ENCODE peak calls at places on chromosome 2, in ten cellular contexts. One of them, this sample, is unnamed.

GRCh38 chr2:207008105-207008990 is 69.0 kb downstream of the CPO start:
- DNase-seq in A172: peak
- DNase-seq in AG08395: peak
- DNase-seq in SW480: no peak
- DNase-seq in SJSA1: peak
- DNase-seq in HAP-1: peak
- DNase-seq in HFF-Myc: no peak
- DNase-seq in Right ventricle myocardium superior: no peak
- DNase-seq in epithelial cell of esophagus: peak
- DNase-seq in stimulated activated CD4-positive, alpha-beta T cell treated with anti-CD3 and anti-CD28 coated beads, Interleukin-15, amount 100 ng/mL, for 1 hour: no peak
- DNase-seq in this sample: no peak

GRCh38 chr2:67694464-67694863 is 297.3 kb downstream of the ETAA1 start:
- DNase-seq in A172: no peak
- DNase-seq in AG08395: no peak
- DNase-seq in SW480: no peak
- DNase-seq in SJSA1: no peak
- DNase-seq in HAP-1: no peak
- DNase-seq in HFF-Myc: no peak
- DNase-seq in Right ventricle myocardium superior: no peak
- DNase-seq in epithelial cell of esophagus: peak
- DNase-seq in stimulated activated CD4-positive, alpha-beta T cell treated with anti-CD3 and anti-CD28 coated beads, Interleukin-15, amount 100 ng/mL, for 1 hour: no peak
- DNase-seq in this sample: no peak

GRCh38 chr2:85132834-85133637 is at the start of gene TCF7L1:
- DNase-seq in A172: peak
- DNase-seq in AG08395: peak
- DNase-seq in SW480: peak
- DNase-seq in SJSA1: peak
- DNase-seq in HAP-1: peak
- DNase-seq in HFF-Myc: peak
- DNase-seq in Right ventricle myocardium superior: peak
- DNase-seq in epithelial cell of esophagus: peak
- DNase-seq in stimulated activated CD4-positive, alpha-beta T cell treated with anti-CD3 and anti-CD28 coated beads, Interleukin-15, amount 100 ng/mL, for 1 hour: no peak
- DNase-seq in this sample: peak

GRCh38 chr2:135183822-135184221 is 131.7 kb downstream of the RAB3GAP1 start:
- DNase-seq in A172: no peak
- DNase-seq in AG08395: no peak
- DNase-seq in SW480: no peak
- DNase-seq in SJSA1: no peak
- DNase-seq in HAP-1: no peak
- DNase-seq in HFF-Myc: no peak
- DNase-seq in Right ventricle myocardium superior: no peak
- DNase-seq in epithelial cell of esophagus: peak
- DNase-seq in stimulated activated CD4-positive, alpha-beta T cell treated with anti-CD3 and anti-CD28 coated beads, Interleukin-15, amount 100 ng/mL, for 1 hour: no peak
- DNase-seq in this sample: no peak

GRCh38 chr2:40487592-40487991 is 35.7 kb upstream of the SLC8A1 start:
- DNase-seq in A172: no peak
- DNase-seq in AG08395: no peak
- DNase-seq in SW480: no peak
- DNase-seq in SJSA1: no peak
- DNase-seq in HAP-1: no peak
- DNase-seq in HFF-Myc: no peak
- DNase-seq in Right ventricle myocardium superior: no peak
- DNase-seq in epithelial cell of esophagus: no peak
- DNase-seq in stimulated activated CD4-positive, alpha-beta T cell treated with anti-CD3 and anti-CD28 coated beads, Interleukin-15, amount 100 ng/mL, for 1 hour: no peak
- DNase-seq in this sample: no peak

GRCh38 chr2:190809876-190810525 is 70.6 kb upstream of the GLS start:
- DNase-seq in A172: no peak
- DNase-seq in AG08395: no peak
- DNase-seq in SW480: no peak
- DNase-seq in SJSA1: no peak
- DNase-seq in HAP-1: no peak
- DNase-seq in HFF-Myc: no peak
- DNase-seq in Right ventricle myocardium superior: no peak
- DNase-seq in epithelial cell of esophagus: peak
- DNase-seq in stimulated activated CD4-positive, alpha-beta T cell treated with anti-CD3 and anti-CD28 coated beads, Interleukin-15, amount 100 ng/mL, for 1 hour: no peak
- DNase-seq in this sample: no peak

GRCh38 chr2:230164139-230164538 is 55.6 kb downstream of the SP110 start:
- DNase-seq in A172: no peak
- DNase-seq in AG08395: no peak
- DNase-seq in SW480: no peak
- DNase-seq in SJSA1: no peak
- DNase-seq in HAP-1: no peak
- DNase-seq in HFF-Myc: no peak
- DNase-seq in Right ventricle myocardium superior: no peak
- DNase-seq in epithelial cell of esophagus: no peak
- DNase-seq in stimulated activated CD4-positive, alpha-beta T cell treated with anti-CD3 and anti-CD28 coated beads, Interleukin-15, amount 100 ng/mL, for 1 hour: no peak
- DNase-seq in this sample: no peak

GRCh38 chr2:233867993-233868532 is at the start of gene MSL3B:
- DNase-seq in A172: no peak
- DNase-seq in AG08395: peak
- DNase-seq in SW480: peak
- DNase-seq in SJSA1: peak
- DNase-seq in HAP-1: peak
- DNase-seq in HFF-Myc: peak
- DNase-seq in Right ventricle myocardium superior: peak
- DNase-seq in epithelial cell of esophagus: peak
- DNase-seq in stimulated activated CD4-positive, alpha-beta T cell treated with anti-CD3 and anti-CD28 coated beads, Interleukin-15, amount 100 ng/mL, for 1 hour: peak
- DNase-seq in this sample: peak

GRCh38 chr2:234593636-234594035 is 96.8 kb upstream of the ARL4C start:
- DNase-seq in A172: no peak
- DNase-seq in AG08395: peak
- DNase-seq in SW480: no peak
- DNase-seq in SJSA1: no peak
- DNase-seq in HAP-1: no peak
- DNase-seq in HFF-Myc: no peak
- DNase-seq in Right ventricle myocardium superior: no peak
- DNase-seq in epithelial cell of esophagus: no peak
- DNase-seq in stimulated activated CD4-positive, alpha-beta T cell treated with anti-CD3 and anti-CD28 coated beads, Interleukin-15, amount 100 ng/mL, for 1 hour: no peak
- DNase-seq in this sample: no peak

GRCh38 chr2:7225848-7226247 is 308.6 kb downstream of the RNF144A start:
- DNase-seq in A172: no peak
- DNase-seq in AG08395: no peak
- DNase-seq in SW480: no peak
- DNase-seq in SJSA1: no peak
- DNase-seq in HAP-1: no peak
- DNase-seq in HFF-Myc: no peak
- DNase-seq in Right ventricle myocardium superior: no peak
- DNase-seq in epithelial cell of esophagus: no peak
- DNase-seq in stimulated activated CD4-positive, alpha-beta T cell treated with anti-CD3 and anti-CD28 coated beads, Interleukin-15, amount 100 ng/mL, for 1 hour: no peak
- DNase-seq in this sample: no peak

GRCh38 chr2:240995041-240995960 is 3.1 kb upstream of the SNED1 start:
- DNase-seq in A172: no peak
- DNase-seq in AG08395: no peak
- DNase-seq in SW480: no peak
- DNase-seq in SJSA1: peak
- DNase-seq in HAP-1: peak
- DNase-seq in HFF-Myc: no peak
- DNase-seq in Right ventricle myocardium superior: no peak
- DNase-seq in epithelial cell of esophagus: no peak
- DNase-seq in stimulated activated CD4-positive, alpha-beta T cell treated with anti-CD3 and anti-CD28 coated beads, Interleukin-15, amount 100 ng/mL, for 1 hour: no peak
- DNase-seq in this sample: no peak

GRCh38 chr2:2827237-2827636 is 496.2 kb upstream of the MYT1L start:
- DNase-seq in A172: no peak
- DNase-seq in AG08395: no peak
- DNase-seq in SW480: no peak
- DNase-seq in SJSA1: peak
- DNase-seq in HAP-1: no peak
- DNase-seq in HFF-Myc: no peak
- DNase-seq in Right ventricle myocardium superior: no peak
- DNase-seq in epithelial cell of esophagus: no peak
- DNase-seq in stimulated activated CD4-positive, alpha-beta T cell treated with anti-CD3 and anti-CD28 coated beads, Interleukin-15, amount 100 ng/mL, for 1 hour: no peak
- DNase-seq in this sample: no peak

GRCh38 chr2:241701405-241702154 is at the start of gene ING5:
- DNase-seq in A172: peak
- DNase-seq in AG08395: peak
- DNase-seq in SW480: peak
- DNase-seq in SJSA1: peak
- DNase-seq in HAP-1: peak
- DNase-seq in HFF-Myc: no peak
- DNase-seq in Right ventricle myocardium superior: peak
- DNase-seq in epithelial cell of esophagus: peak
- DNase-seq in stimulated activated CD4-positive, alpha-beta T cell treated with anti-CD3 and anti-CD28 coated beads, Interleukin-15, amount 100 ng/mL, for 1 hour: peak
- DNase-seq in this sample: peak

GRCh38 chr2:183495589-183496267 is 371.5 kb downstream of the NUP35 start:
- DNase-seq in A172: no peak
- DNase-seq in AG08395: no peak
- DNase-seq in SW480: no peak
- DNase-seq in SJSA1: no peak
- DNase-seq in HAP-1: no peak
- DNase-seq in HFF-Myc: no peak
- DNase-seq in Right ventricle myocardium superior: no peak
- DNase-seq in epithelial cell of esophagus: peak
- DNase-seq in stimulated activated CD4-positive, alpha-beta T cell treated with anti-CD3 and anti-CD28 coated beads, Interleukin-15, amount 100 ng/mL, for 1 hour: no peak
- DNase-seq in this sample: no peak

GRCh38 chr2:42979416-42979869 is 187.1 kb upstream of the HAAO start:
- DNase-seq in A172: no peak
- DNase-seq in AG08395: no peak
- DNase-seq in SW480: peak
- DNase-seq in SJSA1: no peak
- DNase-seq in HAP-1: no peak
- DNase-seq in HFF-Myc: no peak
- DNase-seq in Right ventricle myocardium superior: no peak
- DNase-seq in epithelial cell of esophagus: no peak
- DNase-seq in stimulated activated CD4-positive, alpha-beta T cell treated with anti-CD3 and anti-CD28 coated beads, Interleukin-15, amount 100 ng/mL, for 1 hour: no peak
- DNase-seq in this sample: no peak

GRCh38 chr2:82837588-82838304 is 1621.3 kb downstream of the SUCLG1 start:
- DNase-seq in A172: peak
- DNase-seq in AG08395: peak
- DNase-seq in SW480: peak
- DNase-seq in SJSA1: peak
- DNase-seq in HAP-1: no peak
- DNase-seq in HFF-Myc: peak
- DNase-seq in Right ventricle myocardium superior: no peak
- DNase-seq in epithelial cell of esophagus: peak
- DNase-seq in stimulated activated CD4-positive, alpha-beta T cell treated with anti-CD3 and anti-CD28 coated beads, Interleukin-15, amount 100 ng/mL, for 1 hour: no peak
- DNase-seq in this sample: no peak

GRCh38 chr2:156327835-156328401 is 4.6 kb downstream of the NR4A2 start:
- DNase-seq in A172: no peak
- DNase-seq in AG08395: no peak
- DNase-seq in SW480: no peak
- DNase-seq in SJSA1: no peak
- DNase-seq in HAP-1: no peak
- DNase-seq in HFF-Myc: no peak
- DNase-seq in Right ventricle myocardium superior: no peak
- DNase-seq in epithelial cell of esophagus: no peak
- DNase-seq in stimulated activated CD4-positive, alpha-beta T cell treated with anti-CD3 and anti-CD28 coated beads, Interleukin-15, amount 100 ng/mL, for 1 hour: no peak
- DNase-seq in this sample: no peak

GRCh38 chr2:101509498-101510274 is 34.8 kb upstream of the RFX8 start:
- DNase-seq in A172: no peak
- DNase-seq in AG08395: no peak
- DNase-seq in SW480: no peak
- DNase-seq in SJSA1: no peak
- DNase-seq in HAP-1: no peak
- DNase-seq in HFF-Myc: no peak
- DNase-seq in Right ventricle myocardium superior: no peak
- DNase-seq in epithelial cell of esophagus: no peak
- DNase-seq in stimulated activated CD4-positive, alpha-beta T cell treated with anti-CD3 and anti-CD28 coated beads, Interleukin-15, amount 100 ng/mL, for 1 hour: no peak
- DNase-seq in this sample: no peak

GRCh38 chr2:69340101-69340775 is 46.8 kb downstream of the GFPT1 start:
- DNase-seq in A172: no peak
- DNase-seq in AG08395: peak
- DNase-seq in SW480: no peak
- DNase-seq in SJSA1: no peak
- DNase-seq in HAP-1: peak
- DNase-seq in HFF-Myc: no peak
- DNase-seq in Right ventricle myocardium superior: no peak
- DNase-seq in epithelial cell of esophagus: no peak
- DNase-seq in stimulated activated CD4-positive, alpha-beta T cell treated with anti-CD3 and anti-CD28 coated beads, Interleukin-15, amount 100 ng/mL, for 1 hour: no peak
- DNase-seq in this sample: no peak

GRCh38 chr2:46872876-46873631 is 42.6 kb downstream of the MCFD2 start:
- DNase-seq in A172: no peak
- DNase-seq in AG08395: peak
- DNase-seq in SW480: no peak
- DNase-seq in SJSA1: no peak
- DNase-seq in HAP-1: no peak
- DNase-seq in HFF-Myc: peak
- DNase-seq in Right ventricle myocardium superior: no peak
- DNase-seq in epithelial cell of esophagus: no peak
- DNase-seq in stimulated activated CD4-positive, alpha-beta T cell treated with anti-CD3 and anti-CD28 coated beads, Interleukin-15, amount 100 ng/mL, for 1 hour: no peak
- DNase-seq in this sample: no peak

GRCh38 chr2:100560431-100560830 is 2.4 kb upstream of the PDCL3 start:
- DNase-seq in A172: no peak
- DNase-seq in AG08395: no peak
- DNase-seq in SW480: no peak
- DNase-seq in SJSA1: no peak
- DNase-seq in HAP-1: no peak
- DNase-seq in HFF-Myc: no peak
- DNase-seq in Right ventricle myocardium superior: no peak
- DNase-seq in epithelial cell of esophagus: no peak
- DNase-seq in stimulated activated CD4-positive, alpha-beta T cell treated with anti-CD3 and anti-CD28 coated beads, Interleukin-15, amount 100 ng/mL, for 1 hour: no peak
- DNase-seq in this sample: no peak

GRCh38 chr2:237497820-237498128 is 10.7 kb downstream of the MLPH start:
- DNase-seq in A172: no peak
- DNase-seq in AG08395: peak
- DNase-seq in SW480: no peak
- DNase-seq in SJSA1: no peak
- DNase-seq in HAP-1: no peak
- DNase-seq in HFF-Myc: no peak
- DNase-seq in Right ventricle myocardium superior: no peak
- DNase-seq in epithelial cell of esophagus: no peak
- DNase-seq in stimulated activated CD4-positive, alpha-beta T cell treated with anti-CD3 and anti-CD28 coated beads, Interleukin-15, amount 100 ng/mL, for 1 hour: no peak
- DNase-seq in this sample: no peak

GRCh38 chr2:25131567-25132295 is 36.6 kb downstream of the POMC start:
- DNase-seq in A172: no peak
- DNase-seq in AG08395: no peak
- DNase-seq in SW480: peak
- DNase-seq in SJSA1: no peak
- DNase-seq in HAP-1: no peak
- DNase-seq in HFF-Myc: no peak
- DNase-seq in Right ventricle myocardium superior: no peak
- DNase-seq in epithelial cell of esophagus: peak
- DNase-seq in stimulated activated CD4-positive, alpha-beta T cell treated with anti-CD3 and anti-CD28 coated beads, Interleukin-15, amount 100 ng/mL, for 1 hour: peak
- DNase-seq in this sample: no peak

GRCh38 chr2:74892609-74893008 is 58.7 kb downstream of the HK2 start:
- DNase-seq in A172: no peak
- DNase-seq in AG08395: no peak
- DNase-seq in SW480: no peak
- DNase-seq in SJSA1: no peak
- DNase-seq in HAP-1: no peak
- DNase-seq in HFF-Myc: no peak
- DNase-seq in Right ventricle myocardium superior: no peak
- DNase-seq in epithelial cell of esophagus: no peak
- DNase-seq in stimulated activated CD4-positive, alpha-beta T cell treated with anti-CD3 and anti-CD28 coated beads, Interleukin-15, amount 100 ng/mL, for 1 hour: no peak
- DNase-seq in this sample: no peak

GRCh38 chr2:101047075-101047766 is 45.1 kb downstream of the RPL31 start:
- DNase-seq in A172: peak
- DNase-seq in AG08395: no peak
- DNase-seq in SW480: no peak
- DNase-seq in SJSA1: no peak
- DNase-seq in HAP-1: no peak
- DNase-seq in HFF-Myc: no peak
- DNase-seq in Right ventricle myocardium superior: no peak
- DNase-seq in epithelial cell of esophagus: peak
- DNase-seq in stimulated activated CD4-positive, alpha-beta T cell treated with anti-CD3 and anti-CD28 coated beads, Interleukin-15, amount 100 ng/mL, for 1 hour: no peak
- DNase-seq in this sample: peak

GRCh38 chr2:240412211-240412830 is 23.1 kb upstream of the GPC1 start:
- DNase-seq in A172: no peak
- DNase-seq in AG08395: no peak
- DNase-seq in SW480: no peak
- DNase-seq in SJSA1: peak
- DNase-seq in HAP-1: no peak
- DNase-seq in HFF-Myc: no peak
- DNase-seq in Right ventricle myocardium superior: peak
- DNase-seq in epithelial cell of esophagus: no peak
- DNase-seq in stimulated activated CD4-positive, alpha-beta T cell treated with anti-CD3 and anti-CD28 coated beads, Interleukin-15, amount 100 ng/mL, for 1 hour: no peak
- DNase-seq in this sample: no peak

GRCh38 chr2:166932032-166932431 is 43.8 kb downstream of the XIRP2 start:
- DNase-seq in A172: peak
- DNase-seq in AG08395: no peak
- DNase-seq in SW480: no peak
- DNase-seq in SJSA1: no peak
- DNase-seq in HAP-1: no peak
- DNase-seq in HFF-Myc: no peak
- DNase-seq in Right ventricle myocardium superior: no peak
- DNase-seq in epithelial cell of esophagus: peak
- DNase-seq in stimulated activated CD4-positive, alpha-beta T cell treated with anti-CD3 and anti-CD28 coated beads, Interleukin-15, amount 100 ng/mL, for 1 hour: no peak
- DNase-seq in this sample: no peak

GRCh38 chr2:175435012-175435411 is 253.5 kb upstream of the ATP5MC3 start:
- DNase-seq in A172: no peak
- DNase-seq in AG08395: no peak
- DNase-seq in SW480: no peak
- DNase-seq in SJSA1: no peak
- DNase-seq in HAP-1: no peak
- DNase-seq in HFF-Myc: no peak
- DNase-seq in Right ventricle myocardium superior: no peak
- DNase-seq in epithelial cell of esophagus: peak
- DNase-seq in stimulated activated CD4-positive, alpha-beta T cell treated with anti-CD3 and anti-CD28 coated beads, Interleukin-15, amount 100 ng/mL, for 1 hour: no peak
- DNase-seq in this sample: no peak

This sample was measured in PC-9.